ENCODE peak calls at places on chromosome 1, in seven cellular contexts. D is T-cell; W is NCI-H69; N is stimulated activated CD4-positive, alpha-beta T cell treated with anti-CD3 and anti-CD28 coated beads, Interleukin-2, amount 100 ng/mL, for 48 hours; A is effector CD8-positive, alpha-beta T cell; V is GM03348; O is GDM1. Y is an unnamed sample.

GRCh38 chr1:207084701-207085180 is 3.9 kb upstream of the C4BPB start:
- DNase-seq in D (peak), W (peak), O (peak), A (peak), N (peak), V (peak), Y (peak)

GRCh38 chr1:12518956-12519707 is 98.9 kb downstream of the DHRS3 start:
- DNase-seq in W (no peak), N (peak), D (no peak), O (no peak), A (no peak), V (peak), Y (no peak)

GRCh38 chr1:9894115-9894514 is 16.0 kb downstream of the CTNNBIP1 start:
- DNase-seq in V (no peak), W (no peak), N (no peak), O (no peak), A (no peak), D (no peak), Y (no peak)

GRCh38 chr1:5730272-5731109 is 261.7 kb downstream of the NPHP4 start:
- DNase-seq in V (no peak), W (no peak), N (no peak), A (no peak), D (no peak), O (no peak), Y (no peak)

GRCh38 chr1:240732390-240732789 is 120.4 kb upstream of the GREM2 start:
- DNase-seq in W (peak), V (peak), D (no peak), A (no peak), N (no peak), O (peak), Y (peak)

GRCh38 chr1:12078938-12079861 is 16.1 kb downstream of the TNFRSF8 start:
- DNase-seq in O (no peak), A (no peak), N (peak), W (peak), D (no peak), V (peak), Y (peak)

GRCh38 chr1:46183926-46184557 is 7.8 kb upstream of the P3R3URF start:
- DNase-seq in A (no peak), N (no peak), W (no peak), O (no peak), V (no peak), D (no peak), Y (no peak)

GRCh38 chr1:212234431-212235298 is 50.5 kb upstream of the PPP2R5A start:
- DNase-seq in A (no peak), V (peak), N (no peak), D (no peak), W (no peak), O (peak), Y (no peak)

GRCh38 chr1:193113258-193113991 is 8.2 kb upstream of the GLRX2 start:
- DNase-seq in D (no peak), V (no peak), A (no peak), O (no peak), N (no peak), W (no peak), Y (no peak)

GRCh38 chr1:244341455-244342450 is 110.0 kb downstream of the ADSS2 start:
- DNase-seq in N (no peak), A (no peak), V (no peak), W (peak), O (no peak), D (no peak), Y (peak)

GRCh38 chr1:220353229-220354012 is 81.2 kb upstream of the RAB3GAP2 start:
- DNase-seq in W (peak), O (no peak), A (no peak), N (no peak), V (no peak), D (no peak), Y (no peak)